ENCODE peak calls at places on chromosomes 3 and 15, in five cellular contexts. One of them, this sample, is unnamed.

GRCh38 chr15:44956388-44956787 is at the start of gene TERB2:
- DNase-seq in activated naive CD4-positive, alpha-beta T cell: no peak
- DNase-seq in activated T-helper 1 cell treated with anti-CD3 and anti-CD28 coated beads, Interleukin-2, amount 50 U/mL, for 16 hours: no peak
- DNase-seq in T-helper 1 cell: no peak
- DNase-seq in T-cell: no peak
- DNase-seq in this sample: no peak

GRCh38 chr3:149971403-149972075 is 844 bp upstream of the PFN2 start:
- DNase-seq in activated naive CD4-positive, alpha-beta T cell: peak; percentile 16
- DNase-seq in activated T-helper 1 cell treated with anti-CD3 and anti-CD28 coated beads, Interleukin-2, amount 50 U/mL, for 16 hours: peak; percentile 1
- DNase-seq in T-helper 1 cell: peak; percentile 26
- DNase-seq in T-cell: peak; percentile 18
- DNase-seq in this sample: no peak

GRCh38 chr3:10354373-10355015 is 33.6 kb upstream of the SEC13 start:
- DNase-seq in activated naive CD4-positive, alpha-beta T cell: no peak
- DNase-seq in activated T-helper 1 cell treated with anti-CD3 and anti-CD28 coated beads, Interleukin-2, amount 50 U/mL, for 16 hours: no peak
- DNase-seq in T-helper 1 cell: no peak
- DNase-seq in T-cell: no peak
- DNase-seq in this sample: no peak

GRCh38 chr3:141643391-141643790 is 94.7 kb upstream of the RNF7 start:
- DNase-seq in activated naive CD4-positive, alpha-beta T cell: no peak
- DNase-seq in activated T-helper 1 cell treated with anti-CD3 and anti-CD28 coated beads, Interleukin-2, amount 50 U/mL, for 16 hours: no peak
- DNase-seq in T-helper 1 cell: no peak
- DNase-seq in T-cell: no peak
- DNase-seq in this sample: peak; percentile 67

GRCh38 chr15:92677998-92678397 is 22.4 kb upstream of the FAM174B start:
- DNase-seq in activated naive CD4-positive, alpha-beta T cell: no peak
- DNase-seq in activated T-helper 1 cell treated with anti-CD3 and anti-CD28 coated beads, Interleukin-2, amount 50 U/mL, for 16 hours: no peak
- DNase-seq in T-helper 1 cell: no peak
- DNase-seq in T-cell: no peak
- DNase-seq in this sample: no peak

GRCh38 chr3:110178965-110179364 is 841.6 kb upstream of the DPPA4 start:
- DNase-seq in activated naive CD4-positive, alpha-beta T cell: no peak
- DNase-seq in activated T-helper 1 cell treated with anti-CD3 and anti-CD28 coated beads, Interleukin-2, amount 50 U/mL, for 16 hours: no peak
- DNase-seq in T-helper 1 cell: no peak
- DNase-seq in T-cell: no peak
- DNase-seq in this sample: no peak

GRCh38 chr3:96831175-96831574 is 16.8 kb downstream of the EPHA6 start:
- DNase-seq in activated naive CD4-positive, alpha-beta T cell: no peak
- DNase-seq in activated T-helper 1 cell treated with anti-CD3 and anti-CD28 coated beads, Interleukin-2, amount 50 U/mL, for 16 hours: no peak
- DNase-seq in T-helper 1 cell: no peak
- DNase-seq in T-cell: no peak
- DNase-seq in this sample: no peak

GRCh38 chr3:148757238-148757930 is 59.7 kb downstream of the AGTR1 start:
- DNase-seq in activated naive CD4-positive, alpha-beta T cell: no peak
- DNase-seq in activated T-helper 1 cell treated with anti-CD3 and anti-CD28 coated beads, Interleukin-2, amount 50 U/mL, for 16 hours: no peak
- DNase-seq in T-helper 1 cell: no peak
- DNase-seq in T-cell: no peak
- DNase-seq in this sample: peak; percentile 76

GRCh38 chr3:158775801-158776399 is 26.0 kb upstream of the MFSD1 start:
- DNase-seq in activated naive CD4-positive, alpha-beta T cell: no peak
- DNase-seq in activated T-helper 1 cell treated with anti-CD3 and anti-CD28 coated beads, Interleukin-2, amount 50 U/mL, for 16 hours: no peak
- DNase-seq in T-helper 1 cell: no peak
- DNase-seq in T-cell: no peak
- DNase-seq in this sample: no peak

GRCh38 chr15:101296418-101297405 is 1.7 kb upstream of the SNRPA1 start:
- DNase-seq in activated naive CD4-positive, alpha-beta T cell: no peak
- DNase-seq in activated T-helper 1 cell treated with anti-CD3 and anti-CD28 coated beads, Interleukin-2, amount 50 U/mL, for 16 hours: no peak
- DNase-seq in T-helper 1 cell: no peak
- DNase-seq in T-cell: no peak
- DNase-seq in this sample: no peak

GRCh38 chr3:102360211-102360610 is 74.6 kb upstream of the ZPLD1 start:
- DNase-seq in activated naive CD4-positive, alpha-beta T cell: no peak
- DNase-seq in activated T-helper 1 cell treated with anti-CD3 and anti-CD28 coated beads, Interleukin-2, amount 50 U/mL, for 16 hours: no peak
- DNase-seq in T-helper 1 cell: no peak
- DNase-seq in T-cell: no peak
- DNase-seq in this sample: no peak

GRCh38 chr15:89101302-89102191 is 13.3 kb downstream of the ABHD2 start:
- DNase-seq in activated naive CD4-positive, alpha-beta T cell: no peak
- DNase-seq in activated T-helper 1 cell treated with anti-CD3 and anti-CD28 coated beads, Interleukin-2, amount 50 U/mL, for 16 hours: no peak
- DNase-seq in T-helper 1 cell: no peak
- DNase-seq in T-cell: no peak
- DNase-seq in this sample: peak; percentile 93

GRCh38 chr3:157913751-157914150 is 192.5 kb downstream of the SHOX2 start:
- DNase-seq in activated naive CD4-positive, alpha-beta T cell: no peak
- DNase-seq in activated T-helper 1 cell treated with anti-CD3 and anti-CD28 coated beads, Interleukin-2, amount 50 U/mL, for 16 hours: no peak
- DNase-seq in T-helper 1 cell: no peak
- DNase-seq in T-cell: no peak
- DNase-seq in this sample: peak; percentile 46

GRCh38 chr3:136752046-136752326 is 192 bp downstream of the STAG1 start:
- DNase-seq in activated naive CD4-positive, alpha-beta T cell: no peak
- DNase-seq in activated T-helper 1 cell treated with anti-CD3 and anti-CD28 coated beads, Interleukin-2, amount 50 U/mL, for 16 hours: no peak
- DNase-seq in T-helper 1 cell: no peak
- DNase-seq in T-cell: no peak
- DNase-seq in this sample: no peak

GRCh38 chr3:18223591-18224338 is 201.4 kb downstream of the SATB1 start:
- DNase-seq in activated naive CD4-positive, alpha-beta T cell: no peak
- DNase-seq in activated T-helper 1 cell treated with anti-CD3 and anti-CD28 coated beads, Interleukin-2, amount 50 U/mL, for 16 hours: no peak
- DNase-seq in T-helper 1 cell: no peak
- DNase-seq in T-cell: no peak
- DNase-seq in this sample: no peak

GRCh38 chr3:105394177-105394576 is 27.5 kb downstream of the ALCAM start:
- DNase-seq in activated naive CD4-positive, alpha-beta T cell: no peak
- DNase-seq in activated T-helper 1 cell treated with anti-CD3 and anti-CD28 coated beads, Interleukin-2, amount 50 U/mL, for 16 hours: no peak
- DNase-seq in T-helper 1 cell: no peak
- DNase-seq in T-cell: no peak
- DNase-seq in this sample: no peak

GRCh38 chr15:40340038-40340739 is 550 bp downstream of the CCDC9B start:
- DNase-seq in activated naive CD4-positive, alpha-beta T cell: no peak
- DNase-seq in activated T-helper 1 cell treated with anti-CD3 and anti-CD28 coated beads, Interleukin-2, amount 50 U/mL, for 16 hours: no peak
- DNase-seq in T-helper 1 cell: no peak
- DNase-seq in T-cell: no peak
- DNase-seq in this sample: no peak

GRCh38 chr15:74396445-74397238 is 29.2 kb upstream of the CYP11A1 start:
- DNase-seq in activated naive CD4-positive, alpha-beta T cell: no peak
- DNase-seq in activated T-helper 1 cell treated with anti-CD3 and anti-CD28 coated beads, Interleukin-2, amount 50 U/mL, for 16 hours: no peak
- DNase-seq in T-helper 1 cell: no peak
- DNase-seq in T-cell: peak; percentile 6
- DNase-seq in this sample: no peak

GRCh38 chr3:29065211-29065785 is 215.6 kb upstream of the RBMS3 start:
- DNase-seq in activated naive CD4-positive, alpha-beta T cell: no peak
- DNase-seq in activated T-helper 1 cell treated with anti-CD3 and anti-CD28 coated beads, Interleukin-2, amount 50 U/mL, for 16 hours: no peak
- DNase-seq in T-helper 1 cell: no peak
- DNase-seq in T-cell: no peak
- DNase-seq in this sample: peak; percentile 98

GRCh38 chr15:52331490-52332240 is 36.1 kb upstream of the MYO5C start:
- DNase-seq in activated naive CD4-positive, alpha-beta T cell: no peak
- DNase-seq in activated T-helper 1 cell treated with anti-CD3 and anti-CD28 coated beads, Interleukin-2, amount 50 U/mL, for 16 hours: peak; percentile 17
- DNase-seq in T-helper 1 cell: peak; percentile 32
- DNase-seq in T-cell: peak; percentile 20
- DNase-seq in this sample: no peak

GRCh38 chr3:76039431-76039830 is 254.1 kb upstream of the ZNF717 start:
- DNase-seq in activated naive CD4-positive, alpha-beta T cell: no peak
- DNase-seq in activated T-helper 1 cell treated with anti-CD3 and anti-CD28 coated beads, Interleukin-2, amount 50 U/mL, for 16 hours: no peak
- DNase-seq in T-helper 1 cell: no peak
- DNase-seq in T-cell: no peak
- DNase-seq in this sample: no peak

GRCh38 chr3:167862104-167862785 is 126.7 kb downstream of the SERPINI1 start:
- DNase-seq in activated naive CD4-positive, alpha-beta T cell: no peak
- DNase-seq in activated T-helper 1 cell treated with anti-CD3 and anti-CD28 coated beads, Interleukin-2, amount 50 U/mL, for 16 hours: no peak
- DNase-seq in T-helper 1 cell: no peak
- DNase-seq in T-cell: no peak
- DNase-seq in this sample: no peak

GRCh38 chr15:60643490-60644040 is 164.6 kb upstream of the ICE2 start:
- DNase-seq in activated naive CD4-positive, alpha-beta T cell: no peak
- DNase-seq in activated T-helper 1 cell treated with anti-CD3 and anti-CD28 coated beads, Interleukin-2, amount 50 U/mL, for 16 hours: no peak
- DNase-seq in T-helper 1 cell: no peak
- DNase-seq in T-cell: no peak
- DNase-seq in this sample: no peak